ENCODE peak calls at places on chromosomes 6 and 20, in five cellular contexts. G is SJSA1, D is HT-29, B is GM04504, V is NCI-H1092 treated with DMSO at 0.1 percent for 48 hours. Z is an unnamed sample.

GRCh38 chr6:128981716-128982115 is 98.8 kb downstream of the LAMA2 start:
- DNase-seq in D (peak), G (no peak), B (no peak), V (no peak), Z (no peak)

GRCh38 chr6:136822051-136822378 is 377 bp upstream of the PEX7 start:
- DNase-seq in D (no peak), B (no peak), V (no peak), G (no peak), Z (no peak)

GRCh38 chr6:170199716-170200115 is 91.2 kb downstream of the DLL1 start:
- DNase-seq in G (peak), D (no peak), B (no peak), V (no peak), Z (no peak)

GRCh38 chr6:141562181-141562800 is 570.4 kb upstream of the GJE1 start:
- DNase-seq in D (peak), B (no peak), G (no peak), V (peak), Z (no peak)

GRCh38 chr6:25054469-25054868 is 118.7 kb upstream of the RIPOR2 start:
- DNase-seq in V (no peak), G (no peak), B (peak), D (no peak), Z (no peak)

GRCh38 chr20:61391812-61392520 is 139.9 kb downstream of the CDH4 start:
- DNase-seq in B (no peak), D (no peak), V (no peak), G (no peak), Z (no peak)

GRCh38 chr20:17558154-17558940 is 11.5 kb upstream of the DSTN start:
- DNase-seq in B (peak), G (peak), V (no peak), D (peak), Z (peak)

GRCh38 chr20:3563548-3564177 is 92.8 kb downstream of the ATRN start:
- DNase-seq in V (peak), G (no peak), B (peak), D (peak), Z (peak)

GRCh38 chr6:55758156-55758942 is 117.0 kb downstream of the BMP5 start:
- DNase-seq in V (no peak), B (peak), G (peak), D (no peak), Z (peak)

GRCh38 chr6:46638650-46639049 is 14.0 kb downstream of the CYP39A1 start:
- DNase-seq in B (no peak), V (no peak), G (no peak), D (no peak), Z (no peak)

GRCh38 chr6:37876843-37877242 is 57.3 kb downstream of the ZFAND3 start:
- DNase-seq in G (no peak), D (no peak), B (no peak), V (no peak), Z (no peak)

GRCh38 chr6:136613477-136613876 is 63.3 kb upstream of the MAP7 start:
- DNase-seq in B (no peak), G (no peak), V (no peak), D (no peak), Z (no peak)

GRCh38 chr6:15256538-15257222 is 10.8 kb downstream of the JARID2 start:
- DNase-seq in G (no peak), B (no peak), V (no peak), D (no peak), Z (no peak)

GRCh38 chr20:17687800-17688199 is 5.8 kb upstream of the RRBP1 start:
- DNase-seq in G (no peak), D (no peak), B (no peak), V (no peak), Z (no peak)

GRCh38 chr6:21331221-21331620 is 262.3 kb upstream of the SOX4 start:
- DNase-seq in B (no peak), D (no peak), V (no peak), G (no peak), Z (no peak)

GRCh38 chr6:150560884-150561219 is 38.8 kb upstream of the PLEKHG1 start:
- DNase-seq in B (no peak), V (no peak), D (no peak), G (no peak), Z (no peak)

GRCh38 chr6:14873132-14873531 is 372.7 kb upstream of the JARID2 start:
- DNase-seq in B (no peak), V (no peak), G (no peak), D (no peak), Z (no peak)

GRCh38 chr20:34089655-34090324 is 22.3 kb downstream of the EIF2S2 start:
- DNase-seq in V (peak), G (no peak), D (no peak), B (no peak), Z (peak)

GRCh38 chr20:21527908-21528307 is 14.0 kb upstream of the NKX2-2 start:
- DNase-seq in V (no peak), D (no peak), G (no peak), B (no peak), Z (no peak)

GRCh38 chr6:168155193-168155592 is 76.2 kb upstream of the FRMD1 start:
- DNase-seq in G (no peak), B (peak), D (no peak), V (no peak), Z (no peak)

GRCh38 chr6:144219056-144219685 is 66.0 kb upstream of the UTRN start:
- DNase-seq in G (no peak), V (peak), D (peak), B (peak), Z (peak)

GRCh38 chr20:33947709-33948295 is 45.9 kb upstream of the RALY start:
- DNase-seq in V (no peak), G (no peak), D (peak), B (no peak), Z (no peak)

GRCh38 chr6:27188206-27188884 is 59.2 kb upstream of the PRSS16 start:
- DNase-seq in B (peak), D (peak), V (no peak), G (peak), Z (peak)

GRCh38 chr20:227439-228105 is 514 bp downstream of the DEFB129 start:
- DNase-seq in B (no peak), V (no peak), G (no peak), D (no peak), Z (no peak)

GRCh38 chr6:2839195-2839981 is 2.3 kb downstream of the SERPINB1 start:
- DNase-seq in D (peak), G (no peak), B (no peak), V (no peak), Z (no peak)

GRCh38 chr6:124223596-124223995 is 419.9 kb downstream of the NKAIN2 start:
- DNase-seq in V (no peak), B (no peak), D (no peak), G (no peak), Z (no peak)

GRCh38 chr6:158069800-158070195 is 88.1 kb downstream of the SYNJ2 start:
- DNase-seq in D (no peak), B (no peak), V (no peak), G (peak), Z (no peak)

GRCh38 chr6:39128832-39129231 is 13.8 kb upstream of the SAYSD1 start:
- DNase-seq in G (no peak), B (no peak), V (no peak), D (no peak), Z (no peak)

GRCh38 chr6:89985744-89986493 is 91.7 kb downstream of the GJA10 start:
- DNase-seq in V (no peak), G (peak), D (no peak), B (peak), Z (no peak)

GRCh38 chr6:14706378-14706929 is 539.4 kb upstream of the JARID2 start:
- DNase-seq in D (no peak), B (peak), G (peak), V (no peak), Z (no peak)

GRCh38 chr6:151012321-151013294 is 147.1 kb downstream of the MTHFD1L start:
- DNase-seq in D (no peak), G (no peak), B (no peak), V (no peak), Z (no peak)

GRCh38 chr20:3980260-3981131 is 34.9 kb downstream of the RNF24 start:
- DNase-seq in V (no peak), G (no peak), D (no peak), B (peak), Z (peak)

GRCh38 chr6:90293319-90293937 is 3.2 kb downstream of the BACH2 start:
- DNase-seq in V (no peak), G (no peak), D (no peak), B (no peak), Z (no peak)

GRCh38 chr6:22146581-22147468 is 150.0 kb downstream of the PRL start:
- DNase-seq in B (no peak), D (no peak), G (no peak), V (no peak), Z (no peak)

GRCh38 chr20:62732766-62733165 is 24.1 kb downstream of the NTSR1 start:
- DNase-seq in D (no peak), V (no peak), B (no peak), G (no peak), Z (no peak)

GRCh38 chr20:40317156-40317790 is 371.8 kb downstream of the MAFB start:
- DNase-seq in B (no peak), D (peak), G (no peak), V (no peak), Z (no peak)